ENCODE peak calls at places on chromosome 1, in seven cellular contexts. D, P, H, M, J, T and B are unnamed samples.

GRCh38 chr1:94325379-94326302 is 88.3 kb upstream of the ARHGAP29 start:
- DNase-seq in P (no peak), J (no peak), M (peak), H (no peak), D (no peak), T (no peak), B (peak)

GRCh38 chr1:231241751-231242150 is 739 bp downstream of the GNPAT start:
- DNase-seq in H (no peak), J (no peak), T (no peak), D (no peak), M (peak), P (no peak), B (peak)

GRCh38 chr1:53766766-53767409 is 27.9 kb upstream of the GLIS1 start:
- DNase-seq in J (no peak), H (no peak), P (no peak), D (no peak), T (no peak), M (no peak), B (no peak)

GRCh38 chr1:36070349-36070748 is 13.5 kb upstream of the TEKT2 start:
- DNase-seq in J (no peak), D (no peak), T (no peak), H (no peak), M (no peak), P (no peak), B (no peak)

GRCh38 chr1:223645903-223646302 is 19.6 kb downstream of the CAPN8 start:
- DNase-seq in T (no peak), M (no peak), D (no peak), H (no peak), P (no peak), J (no peak), B (no peak)

GRCh38 chr1:30381671-30382365 is 341.6 kb downstream of the MATN1 start:
- DNase-seq in P (peak), T (no peak), J (no peak), H (no peak), M (no peak), D (no peak), B (no peak)

GRCh38 chr1:111510003-111510380 is 6.6 kb upstream of the ADORA3 start:
- DNase-seq in H (no peak), D (no peak), T (no peak), J (no peak), P (no peak), M (no peak), B (no peak)

GRCh38 chr1:234532511-234532922 is 53.5 kb upstream of the TARBP1 start:
- DNase-seq in J (no peak), D (no peak), H (no peak), M (no peak), P (no peak), T (no peak), B (no peak)

GRCh38 chr1:119007672-119008482 is 19.7 kb upstream of the TBX15 start:
- DNase-seq in P (no peak), D (no peak), T (no peak), H (no peak), M (peak), J (no peak), B (no peak)

GRCh38 chr1:33126411-33127000 is 45.6 kb downstream of the AZIN2 start:
- DNase-seq in J (no peak), P (no peak), M (no peak), T (no peak), H (peak), D (no peak), B (no peak)

GRCh38 chr1:116393015-116393414 is 20.0 kb downstream of the ATP1A1 start:
- DNase-seq in D (no peak), H (no peak), T (no peak), M (no peak), J (no peak), P (no peak), B (no peak)

GRCh38 chr1:229217716-229218115 is 53.2 kb upstream of the RAB4A start:
- DNase-seq in T (no peak), D (no peak), J (no peak), M (no peak), H (no peak), P (no peak), B (no peak)

GRCh38 chr1:185215911-185216310 is 58.9 kb downstream of the SWT1 start:
- DNase-seq in J (no peak), T (no peak), M (no peak), P (no peak), D (no peak), H (no peak), B (no peak)

GRCh38 chr1:169867012-169867679 is 26.6 kb downstream of the SCYL3 start:
- DNase-seq in T (no peak), J (no peak), D (no peak), H (no peak), P (no peak), M (no peak), B (no peak)

GRCh38 chr1:11977625-11978024 is 2.6 kb upstream of the MFN2 start:
- DNase-seq in H (no peak), M (no peak), T (no peak), P (no peak), D (no peak), J (no peak), B (no peak)

GRCh38 chr1:17588048-17588781 is 48.7 kb downstream of the ARHGEF10L start:
- DNase-seq in J (no peak), H (peak), M (peak), P (no peak), D (no peak), T (no peak), B (peak)

GRCh38 chr1:1273152-1273534 is 511 bp downstream of the UBE2J2 start:
- DNase-seq in P (no peak), M (no peak), T (no peak), H (no peak), D (no peak), J (no peak), B (no peak)

GRCh38 chr1:150067184-150068182 is at the start of gene VPS45:
- DNase-seq in H (peak), T (peak), P (peak), D (peak), J (peak), M (peak), B (peak)

GRCh38 chr1:159172599-159173291 is 1.3 kb downstream of the CADM3 start:
- DNase-seq in H (no peak), T (no peak), D (no peak), P (no peak), J (no peak), M (peak), B (peak)

GRCh38 chr1:9557624-9558023 is 18.4 kb downstream of the SLC25A33 start:
- DNase-seq in D (no peak), P (no peak), H (no peak), J (no peak), M (no peak), T (no peak), B (no peak)

GRCh38 chr1:53470155-53470554 is 11.0 kb downstream of the DMRTB1 start:
- DNase-seq in M (peak), J (no peak), H (peak), D (peak), T (no peak), P (peak), B (peak)

GRCh38 chr1:145892486-145893087 is 6.9 kb upstream of the ANKRD35 start:
- DNase-seq in H (no peak), T (no peak), D (no peak), P (no peak), M (no peak), J (no peak), B (peak)

GRCh38 chr1:40232444-40232843 is 15.3 kb upstream of the TMCO2 start:
- DNase-seq in M (no peak), H (no peak), J (no peak), D (no peak), T (no peak), P (no peak), B (no peak)

GRCh38 chr1:168689726-168690602 is 39.0 kb downstream of the DPT start:
- DNase-seq in H (no peak), J (no peak), D (no peak), M (no peak), T (no peak), P (no peak), B (peak)

GRCh38 chr1:207997486-207998268 is 86.8 kb upstream of the CD34 start:
- DNase-seq in H (peak), T (no peak), D (peak), J (peak), P (no peak), M (peak), B (peak)

GRCh38 chr1:70818391-70818790 is 229.2 kb downstream of the PTGER3 start:
- DNase-seq in M (no peak), D (no peak), J (no peak), T (no peak), H (no peak), P (no peak), B (no peak)